ENCODE peak calls at places on chromosome 6, in seven cellular contexts. P is mammary epithelial cell, C is fibroblast of lung, H is tibial artery, U is hepatocyte, F is osteocyte, O is fibroblast of pulmonary artery. G is an unnamed sample.

GRCh38 chr6:20409427-20409971 is 7.8 kb downstream of the E2F3 start:
- DNase-seq in P (no peak), C (peak), H (no peak), U (no peak), F (no peak), O (no peak), G (no peak)

GRCh38 chr6:16594849-16595248 is 166.4 kb downstream of the ATXN1 start:
- DNase-seq in P (no peak), C (no peak), H (no peak), U (no peak), F (no peak), O (no peak), G (no peak)

GRCh38 chr6:170253910-170254269 is 37.0 kb downstream of the DLL1 start:
- DNase-seq in P (no peak), C (no peak), H (no peak), U (no peak), F (no peak), O (no peak), G (no peak)

GRCh38 chr6:138734585-138734984 is 39.0 kb upstream of the CCDC28A start:
- DNase-seq in P (no peak), C (no peak), H (no peak), U (no peak), F (no peak), O (no peak), G (no peak)

GRCh38 chr6:13814176-13814937 is at the start of gene MCUR1:
- DNase-seq in P (peak), C (peak), H (peak), U (peak), F (peak), O (peak), G (peak)

GRCh38 chr6:18506387-18507017 is 119.4 kb downstream of the RNF144B start:
- DNase-seq in P (no peak), C (peak), H (no peak), U (peak), F (no peak), O (no peak), G (no peak)

GRCh38 chr6:168132531-168133184 is 53.6 kb upstream of the FRMD1 start:
- DNase-seq in P (no peak), C (peak), H (no peak), U (peak), F (peak), O (peak), G (no peak)

GRCh38 chr6:152309648-152310047 is 327.5 kb downstream of the SYNE1 start:
- DNase-seq in P (peak), C (peak), H (no peak), U (no peak), F (no peak), O (no peak), G (no peak)

GRCh38 chr6:75266716-75267291 is 17.8 kb downstream of the TMEM30A start:
- DNase-seq in P (peak), C (peak), H (no peak), U (peak), F (no peak), O (peak), G (no peak)

GRCh38 chr6:133947302-133947900 is 5.6 kb upstream of the TBPL1 start:
- DNase-seq in P (no peak), C (no peak), H (no peak), U (no peak), F (no peak), O (no peak), G (no peak)

GRCh38 chr6:71965404-71965803 is 79.1 kb downstream of the RIMS1 start:
- DNase-seq in P (no peak), C (peak), H (no peak), U (no peak), F (no peak), O (no peak), G (no peak)

GRCh38 chr6:27145731-27146455 is 101.6 kb upstream of the PRSS16 start:
- DNase-seq in P (peak), C (peak), H (peak), U (peak), F (no peak), O (peak), G (peak)

GRCh38 chr6:139325686-139326085 is 33.9 kb upstream of the TXLNB start:
- DNase-seq in P (no peak), C (no peak), H (no peak), U (no peak), F (no peak), O (no peak), G (no peak)

GRCh38 chr6:21536280-21536766 is 57.2 kb upstream of the SOX4 start:
- DNase-seq in P (no peak), C (no peak), H (no peak), U (no peak), F (no peak), O (no peak), G (no peak)

GRCh38 chr6:112360498-112360897 is 13.4 kb downstream of the RFPL4B start:
- DNase-seq in P (no peak), C (peak), H (no peak), U (no peak), F (no peak), O (peak), G (no peak)

GRCh38 chr6:145948878-145949613 is 15.1 kb downstream of the SHPRH start:
- DNase-seq in P (no peak), C (no peak), H (no peak), U (no peak), F (no peak), O (no peak), G (no peak)

GRCh38 chr6:5522147-5522546 is 260.8 kb downstream of the FARS2 start:
- DNase-seq in P (no peak), C (no peak), H (no peak), U (no peak), F (no peak), O (no peak), G (no peak)

GRCh38 chr6:40916816-40917215 is 122.2 kb downstream of the UNC5CL start:
- DNase-seq in P (no peak), C (no peak), H (no peak), U (no peak), F (no peak), O (no peak), G (no peak)

DNA sequence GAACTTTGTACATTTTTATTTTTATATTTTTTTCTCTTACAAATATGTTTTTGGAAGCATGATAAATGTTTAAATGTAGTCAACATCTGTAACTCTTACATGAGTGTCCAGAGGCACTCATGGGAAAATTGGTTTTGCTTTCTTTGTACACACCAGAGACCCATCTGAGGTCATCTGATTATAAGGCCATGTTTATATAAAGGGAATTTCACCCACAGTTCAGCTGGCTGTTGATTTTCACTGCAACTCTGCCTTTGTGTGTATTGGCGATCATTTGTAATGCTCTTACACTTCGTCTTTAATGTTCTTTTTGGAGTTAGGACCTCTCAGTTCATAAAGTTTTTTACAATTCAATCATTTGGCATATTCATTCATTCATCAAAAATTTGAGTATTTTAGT is 28.1 kb downstream of the RIOK1 start:
- DNase-seq in P (no peak), C (no peak), H (no peak), U (no peak), F (no peak), O (no peak), G (no peak)
- TF ChIP-seq CTCF in P (no peak), C (no peak), H (no peak), U (no peak), F (no peak), O (no peak), G (no peak)

DNA sequence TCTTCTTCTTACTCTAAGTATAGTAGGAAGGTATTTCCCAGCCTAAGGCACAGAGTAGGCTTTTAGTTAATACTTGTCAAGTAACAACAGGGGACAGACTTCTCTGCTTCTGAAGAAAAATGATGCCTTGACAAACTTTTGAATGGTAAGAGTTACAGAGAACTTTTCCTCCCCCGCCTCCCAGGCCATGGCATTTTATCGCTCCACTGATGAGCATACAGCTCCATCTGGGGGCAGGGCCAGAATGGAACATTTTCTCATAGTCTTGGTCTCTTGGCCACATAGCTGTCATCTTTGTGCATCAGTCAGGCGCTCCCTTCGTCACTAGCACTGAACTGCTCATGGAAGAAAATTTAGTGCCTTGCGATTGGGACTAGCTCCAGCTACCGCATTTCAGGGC is 1066.8 kb upstream of the CITED2 start:
- DNase-seq in P (peak), C (peak), H (peak), U (peak), F (no peak), O (peak), G (no peak)
- TF ChIP-seq CTCF in P (peak), C (peak), H (peak), U (peak), F (peak), O (peak), G (no peak)

DNA sequence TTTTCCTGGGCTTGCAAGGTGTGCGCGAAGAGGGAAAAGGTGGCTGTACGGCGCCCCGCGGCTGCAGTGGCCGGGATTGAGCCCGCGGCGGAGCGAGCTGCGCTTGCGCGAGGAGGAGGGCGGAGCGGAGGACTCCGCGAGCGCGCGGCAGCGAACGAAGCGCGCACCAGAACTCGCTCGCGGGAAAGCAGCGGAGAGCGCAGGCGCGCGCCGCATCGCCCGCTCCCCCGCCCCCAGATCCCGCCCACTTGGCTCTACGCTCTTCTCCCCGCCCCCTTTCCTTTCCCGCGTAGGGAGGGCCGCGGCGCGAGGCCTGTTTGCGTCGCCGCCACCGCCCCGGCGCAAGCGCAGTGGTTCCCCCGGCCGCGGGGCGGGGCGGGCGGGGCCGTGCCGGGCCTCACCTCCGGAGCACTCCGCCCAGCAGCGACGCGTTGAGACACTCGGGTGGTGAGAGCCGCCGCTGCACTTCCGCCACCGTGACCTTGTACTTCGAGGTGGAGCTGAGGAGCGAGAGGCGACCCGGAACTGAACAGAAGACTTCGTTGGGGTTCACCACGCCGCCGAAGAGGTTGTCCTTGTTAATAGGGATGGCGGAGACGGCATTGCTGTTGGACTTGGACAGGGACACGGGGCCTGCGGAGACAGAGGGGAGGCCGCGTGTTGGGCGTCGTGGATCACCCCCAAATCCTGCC is 10.6 kb downstream of the TFAP2A start:
- DNase-seq in P (peak), C (peak), H (peak), U (peak), F (peak), O (peak), G (peak)
- TF ChIP-seq CTCF in P (peak), C (peak), H (no peak), U (peak), F (peak), O (peak), G (no peak)

DNA sequence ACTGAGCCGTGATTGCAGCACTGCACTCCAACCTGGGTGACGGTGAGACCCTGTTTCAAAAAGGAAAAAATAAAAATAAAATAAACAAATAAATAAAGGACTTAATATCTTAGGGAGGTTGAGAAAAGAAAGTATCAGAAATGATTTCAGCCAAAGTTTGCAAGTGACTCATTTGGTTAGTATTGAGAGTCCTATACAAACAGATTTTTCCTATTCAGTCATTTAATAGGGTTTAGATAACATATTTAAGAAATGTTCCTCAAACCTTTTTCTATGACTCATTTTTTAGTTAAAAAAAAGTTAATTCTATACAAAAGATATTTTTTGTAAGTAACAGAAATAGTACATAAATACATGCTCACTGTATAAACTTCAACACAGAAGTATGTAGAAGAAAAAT is 235.1 kb downstream of the GJA1 start:
- DNase-seq in P (no peak), C (peak), H (no peak), U (no peak), F (no peak), O (peak), G (no peak)
- TF ChIP-seq CTCF in P (no peak), C (no peak), H (no peak), U (no peak), F (no peak), O (no peak), G (no peak)

GRCh38 chr6:91081452-91082067 is 494.7 kb upstream of the MAP3K7 start:
- DNase-seq in P (peak), C (peak), H (no peak), U (peak), F (no peak), O (peak), G (no peak)

GRCh38 chr6:91087864-91088263 is 501.0 kb upstream of the MAP3K7 start:
- DNase-seq in P (no peak), C (no peak), H (no peak), U (no peak), F (no peak), O (no peak), G (no peak)

GRCh38 chr6:91082311-91082803 is 495.5 kb upstream of the MAP3K7 start:
- DNase-seq in P (peak), C (peak), H (no peak), U (no peak), F (no peak), O (peak), G (no peak)

GRCh38 chr6:91079939-91080338 is 493.1 kb upstream of the MAP3K7 start:
- DNase-seq in P (no peak), C (peak), H (no peak), U (peak), F (no peak), O (no peak), G (no peak)

DNA sequence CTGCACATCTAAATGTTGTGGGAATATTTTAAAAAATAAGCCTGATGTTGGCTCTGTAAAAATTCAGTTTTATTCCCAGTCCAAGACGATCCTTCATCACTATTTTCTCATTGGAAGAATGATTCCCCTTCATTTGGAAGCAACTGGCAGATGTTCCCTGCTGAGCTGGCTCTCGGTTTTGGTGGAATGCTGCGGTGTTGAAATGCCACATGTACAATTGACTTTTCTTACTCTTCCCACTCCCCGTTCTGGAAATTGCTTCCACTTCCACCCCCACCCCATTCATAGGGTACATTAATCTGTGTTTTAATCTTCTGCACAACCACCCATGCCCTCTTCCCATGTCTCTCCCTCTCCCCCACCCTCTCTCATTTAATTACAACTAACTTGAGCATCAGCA is 496.4 kb upstream of the MAP3K7 start:
- DNase-seq in P (no peak), C (peak), H (no peak), U (no peak), F (no peak), O (no peak), G (no peak)
- TF ChIP-seq CTCF in P (no peak), C (no peak), H (no peak), U (no peak), F (no peak), O (no peak), G (no peak)

DNA sequence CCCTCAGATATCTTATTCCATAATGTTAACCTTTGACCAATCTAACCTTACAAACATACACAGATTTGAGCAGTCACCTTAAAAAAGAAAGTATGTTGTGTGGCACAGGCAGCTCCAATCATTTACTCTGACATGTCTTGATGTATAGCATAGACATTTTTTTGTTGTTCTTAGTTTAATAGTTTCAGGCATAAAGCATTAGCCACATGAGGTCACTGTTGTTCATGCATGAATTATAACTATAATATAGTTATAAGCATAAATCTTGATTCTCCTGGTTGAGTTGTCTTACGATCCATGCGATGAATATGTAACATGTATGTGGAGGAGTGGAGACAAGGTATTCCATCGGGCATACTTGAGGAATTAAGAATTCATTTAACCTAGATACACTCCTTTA is 26.1 kb upstream of the NKAIN2 start:
- DNase-seq in P (peak), C (no peak), H (no peak), U (no peak), F (no peak), O (peak), G (no peak)
- TF ChIP-seq CTCF in P (peak), C (no peak), H (no peak), U (peak), F (peak), O (peak), G (no peak)

GRCh38 chr6:162750776-162751175 is 23.0 kb downstream of the PACRG start:
- DNase-seq in P (peak), C (peak), H (no peak), U (peak), F (no peak), O (no peak), G (no peak)
- TF ChIP-seq CTCF in P (no peak), C (no peak), H (no peak), U (no peak), F (no peak), O (no peak), G (no peak)

GRCh38 chr6:7897461-7898192 is 13.0 kb downstream of the TXNDC5 start:
- DNase-seq in P (no peak), C (no peak), H (no peak), U (no peak), F (no peak), O (no peak), G (no peak)
- TF ChIP-seq CTCF in P (no peak), C (no peak), H (no peak), U (no peak), F (no peak), O (no peak), G (no peak)

GRCh38 chr6:1438471-1438881 is 49.1 kb downstream of the FOXF2 start:
- DNase-seq in P (no peak), C (no peak), H (no peak), U (no peak), F (peak), O (no peak), G (no peak)
- TF ChIP-seq CTCF in P (no peak), C (no peak), H (no peak), U (no peak), F (no peak), O (no peak), G (no peak)

GRCh38 chr6:42088101-42088591 is 37.8 kb downstream of the TAF8 start:
- DNase-seq in P (peak), C (peak), H (no peak), U (no peak), F (no peak), O (peak), G (no peak)

GRCh38 chr6:42086665-42087050 is 36.3 kb downstream of the TAF8 start:
- DNase-seq in P (no peak), C (no peak), H (no peak), U (no peak), F (no peak), O (no peak), G (no peak)

GRCh38 chr6:42083530-42083929 is 33.2 kb downstream of the TAF8 start:
- DNase-seq in P (no peak), C (no peak), H (no peak), U (no peak), F (no peak), O (no peak), G (no peak)

GRCh38 chr6:42086046-42086664 is 35.8 kb downstream of the TAF8 start:
- DNase-seq in P (no peak), C (no peak), H (no peak), U (no peak), F (no peak), O (no peak), G (no peak)

GRCh38 chr6:42084889-42085288 is 34.6 kb downstream of the TAF8 start:
- DNase-seq in P (no peak), C (no peak), H (no peak), U (no peak), F (no peak), O (no peak), G (no peak)
- TF ChIP-seq CTCF in P (peak), C (no peak), H (no peak), U (no peak), F (no peak), O (peak), G (no peak)

G was measured in activated B cell treated with CpG ODN at 0.5 μM for 24 hours.